ENCODE peak calls at places on chromosomes 2 and 18, in four cellular contexts. C is foreskin fibroblast, R is H9, A is bronchial epithelial cell. P is an unnamed sample.

GRCh38 chr18:31572368-31572767 is 19.3 kb upstream of the TTR start:
- DNase-seq in C (no peak), R (no peak), A (no peak), P (no peak)

GRCh38 chr2:18883626-18884456 is 294.5 kb upstream of the NT5C1B start:
- DNase-seq in C (peak), R (no peak), A (peak), P (no peak)

GRCh38 chr2:48145845-48146452 is 239.7 kb upstream of the FBXO11 start:
- DNase-seq in C (no peak), R (no peak), A (no peak), P (no peak)

GRCh38 chr2:6297238-6297637 is 568.5 kb downstream of the CMPK2 start:
- DNase-seq in C (no peak), R (no peak), A (no peak), P (no peak)

GRCh38 chr2:2456721-2457120 is 125.6 kb upstream of the MYT1L start:
- DNase-seq in C (no peak), R (no peak), A (no peak), P (no peak)

GRCh38 chr2:104140361-104140760 is 713.6 kb upstream of the POU3F3 start:
- DNase-seq in C (no peak), R (no peak), A (no peak), P (no peak)

GRCh38 chr18:79952457-79952995 is 1.1 kb upstream of the SLC66A2 start:
- DNase-seq in C (no peak), R (no peak), A (no peak), P (no peak)

GRCh38 chr18:30093376-30093775 is 949.2 kb downstream of the DSC3 start:
- DNase-seq in C (no peak), R (no peak), A (peak), P (no peak)

GRCh38 chr2:64846175-64846574 is 143.0 kb upstream of the SLC1A4 start:
- DNase-seq in C (no peak), R (no peak), A (peak), P (no peak)

GRCh38 chr2:145186303-145186702 is 666.4 kb upstream of the ZEB2 start:
- DNase-seq in C (peak), R (peak), A (no peak), P (no peak)

GRCh38 chr2:24329700-24330099 is 30.6 kb downstream of the ITSN2 start:
- DNase-seq in C (no peak), R (no peak), A (no peak), P (peak)

GRCh38 chr2:179711375-179711774 is 150.0 kb downstream of the ZNF385B start:
- DNase-seq in C (no peak), R (no peak), A (no peak), P (no peak)

GRCh38 chr2:37912056-37912455 is 13.0 kb upstream of the RMDN2 start:
- DNase-seq in C (peak), R (no peak), A (no peak), P (no peak)

GRCh38 chr2:69185807-69186206 is 172.8 kb downstream of the ANTXR1 start:
- DNase-seq in C (no peak), R (no peak), A (peak), P (no peak)
- TF ChIP-seq CTCF in C (no peak), R (no peak), A (no peak), P (no peak)

GRCh38 chr2:30978854-30979253 is 159.4 kb downstream of the GALNT14 start:
- DNase-seq in C (no peak), R (peak), A (no peak), P (no peak)
- TF ChIP-seq CTCF in C (no peak), R (peak), A (no peak), P (no peak)

GRCh38 chr2:101519173-101519492 is 44.2 kb upstream of the RFX8 start:
- DNase-seq in C (no peak), R (no peak), A (no peak), P (no peak)
- TF ChIP-seq CTCF in C (no peak), R (no peak), A (no peak), P (no peak)

DNA sequence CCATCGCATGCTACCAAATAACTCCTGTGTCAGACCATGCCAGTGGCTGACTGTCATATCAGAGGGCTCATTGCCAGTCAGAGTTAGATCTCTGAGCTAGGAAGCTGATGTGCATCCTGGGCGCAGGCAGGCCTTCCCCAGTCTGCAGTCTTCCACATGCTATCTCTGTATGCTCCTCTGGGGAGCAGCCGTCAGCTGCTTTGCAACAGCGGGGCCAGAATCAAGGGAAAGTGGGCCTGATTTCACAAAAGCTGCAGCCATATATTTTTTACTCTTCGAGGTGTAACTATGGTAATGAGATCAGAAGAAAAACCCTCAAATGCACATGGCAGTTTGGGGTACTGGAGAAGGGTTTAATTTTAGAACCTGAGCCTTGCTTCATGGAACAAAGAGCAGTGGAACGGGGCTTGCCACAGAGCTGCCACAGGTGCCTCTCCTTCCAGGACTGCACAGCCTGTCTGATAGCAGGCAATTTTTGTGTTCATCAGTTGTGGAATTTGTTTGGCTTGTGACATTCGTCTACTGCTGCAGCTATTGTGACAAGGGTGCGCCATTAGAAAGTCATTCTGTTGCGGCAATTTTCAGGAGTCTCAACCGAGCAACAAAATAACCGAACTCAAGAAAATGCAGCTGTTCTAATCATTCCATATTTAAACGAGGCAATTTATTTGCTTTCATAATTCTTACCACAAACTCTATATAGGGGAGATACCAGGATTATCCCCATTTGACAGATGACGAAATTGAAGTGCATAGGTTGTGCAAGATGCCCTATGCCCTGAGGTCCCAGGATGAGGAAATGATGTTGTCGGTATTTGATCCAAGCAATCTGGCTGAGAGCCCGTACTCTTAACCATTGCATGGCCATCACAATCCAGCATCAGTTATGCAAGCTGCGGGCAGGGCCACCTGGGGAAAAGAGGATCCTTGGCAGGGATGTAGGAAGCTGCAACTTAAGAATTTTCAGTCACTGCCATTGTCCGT is 109.6 kb upstream of the CYRIA start:
- DNase-seq in C (no peak), R (peak), A (peak), P (no peak)
- TF ChIP-seq CTCF in C (no peak), R (peak), A (peak), P (peak)

P was measured in GM10248.